ENCODE peak calls at places on chromosomes 16 and 17, in six cellular contexts. S, A, H, D, K and Q are unnamed samples.

GRCh38 chr16:66845791-66846221 is 1.6 kb downstream of the CA7 start:
- DNase-seq in H (no peak), A (peak), D (no peak), S (no peak), K (no peak), Q (no peak)

GRCh38 chr16:29126621-29127020 is 141.8 kb downstream of the LAT start:
- DNase-seq in H (no peak), K (no peak), A (no peak), S (no peak), D (no peak), Q (no peak)

GRCh38 chr16:55540221-55540620 is 26.3 kb upstream of the CAPNS2 start:
- DNase-seq in S (no peak), H (no peak), A (no peak), D (no peak), K (no peak), Q (no peak)

GRCh38 chr16:69017036-69017783 is 88.2 kb upstream of the HAS3 start:
- DNase-seq in D (no peak), S (peak), K (no peak), H (no peak), A (peak), Q (no peak)

GRCh38 chr16:48959204-48959603 is 322.4 kb downstream of the CBLN1 start:
- DNase-seq in S (no peak), D (no peak), K (no peak), A (no peak), H (no peak), Q (peak)

GRCh38 chr16:73204359-73205152 is 156.6 kb upstream of the ZFHX3 start:
- DNase-seq in K (no peak), A (no peak), H (no peak), S (no peak), D (no peak), Q (no peak)

GRCh38 chr16:89729863-89730574 is 8.7 kb downstream of the ZNF276 start:
- DNase-seq in K (no peak), S (no peak), H (no peak), D (no peak), A (no peak), Q (no peak)

GRCh38 chr17:58228679-58229078 is 9.6 kb upstream of the MKS1 start:
- DNase-seq in H (no peak), K (no peak), A (no peak), D (no peak), S (no peak), Q (no peak)

GRCh38 chr16:52976539-52977167 is 76.0 kb downstream of the CHD9NB start:
- DNase-seq in A (peak), H (no peak), D (peak), S (peak), K (no peak), Q (no peak)

GRCh38 chr16:58464047-58464915 is 35.7 kb upstream of the NDRG4 start:
- DNase-seq in A (no peak), D (no peak), S (no peak), K (peak), H (peak), Q (no peak)

GRCh38 chr17:8649157-8650118 is 18.9 kb upstream of the MYH10 start:
- DNase-seq in A (no peak), S (peak), H (no peak), K (no peak), D (no peak), Q (no peak)

GRCh38 chr17:28475151-28475900 is 1.9 kb downstream of the SLC13A2 start:
- DNase-seq in K (no peak), H (no peak), D (no peak), A (no peak), S (no peak), Q (no peak)

GRCh38 chr17:33284022-33284421 is 9.1 kb downstream of the ASIC2 start:
- DNase-seq in K (no peak), S (peak), H (no peak), D (peak), A (no peak), Q (no peak)

GRCh38 chr16:74226361-74226979 is 70.1 kb upstream of the PSMD7 start:
- DNase-seq in S (peak), D (no peak), K (no peak), A (peak), H (no peak), Q (no peak)